ENCODE peak calls at places on chromosome X, in ten cellular contexts. C is GM23248, Z is adrenal gland, W is left lung, Q is neuronal stem cell, V is aorta, H is right cardiac atrium, K is body of pancreas, O is fibroblast of lung, Y is mesenchymal stem cell. J is an unnamed sample. For H3K4me1, the result is how much of the 10 kb centered on the place peaks cover.

GRCh38 chrX:115912372-115912897 is 258.1 kb upstream of the AGTR2 start:
- DNase-seq in V (no peak), Y (no peak), K (peak), H (no peak), W (no peak), Z (no peak), O (no peak), Q (no peak), C (peak), J (no peak)

GRCh38 chrX:155745792-155746191 is 133.0 kb upstream of the TMLHE start:
- DNase-seq in W (no peak), Y (peak), V (peak), Q (no peak), O (peak), Z (peak), C (peak), K (peak), H (no peak), J (no peak)

GRCh38 chrX:79161655-79162054 is 17.2 kb downstream of the GPR174 start:
- DNase-seq in V (no peak), W (no peak), H (no peak), Z (no peak), C (no peak), Q (no peak), Y (no peak), O (no peak), K (no peak), J (no peak)

GRCh38 chrX:134537179-134537945 is 77.4 kb downstream of the HPRT1 start:
- DNase-seq in Z (no peak), C (peak), O (peak), V (no peak), W (no peak), K (no peak), H (no peak), Q (no peak), Y (peak), J (no peak)

GRCh38 chrX:139831017-139831416 is 101.8 kb downstream of the ATP11C start:
- DNase-seq in H (no peak), Q (no peak), Z (no peak), K (no peak), Y (no peak), W (no peak), C (peak), V (no peak), O (no peak), J (no peak)

GRCh38 chrX:45485682-45486081 is 285.0 kb upstream of the DIPK2B start:
- DNase-seq in K (no peak), C (no peak), Z (no peak), H (no peak), O (no peak), Y (no peak), Q (no peak), V (no peak), W (no peak), J (no peak)

GRCh38 chrX:152893631-152894610 is 3.9 kb upstream of the ZNF185 start:
- DNase-seq in H (peak), C (no peak), K (no peak), W (no peak), Y (no peak), Z (no peak), O (no peak), V (no peak), Q (no peak), J (peak)

GRCh38 chrX:87338510-87338909 is 179.1 kb upstream of the KLHL4 start:
- DNase-seq in V (no peak), C (peak), Z (no peak), K (no peak), H (no peak), Y (peak), O (peak), Q (peak), W (no peak), J (no peak)

GRCh38 chrX:7925867-7926472 is 1.2 kb downstream of the PNPLA4 start:
- DNase-seq in O (peak), H (peak), Y (peak), V (peak), Q (peak), Z (peak), K (peak), C (peak), W (no peak), J (no peak)

GRCh38 chrX:2608638-2609430 is 82.3 kb upstream of the CD99 start:
- DNase-seq in W (peak), V (peak), H (peak), Y (peak), Q (peak), C (peak), K (peak), O (peak), Z (peak), J (peak)

GRCh38 chrX:131747173-131747572 is 203.3 kb downstream of the OR13H1 start:
- DNase-seq in K (peak), H (peak), C (no peak), W (no peak), Y (no peak), Q (no peak), O (no peak), V (peak), Z (no peak), J (no peak)

GRCh38 chrX:15334561-15334960 is 762 bp downstream of the PIGA start:
- DNase-seq in H (no peak), Q (no peak), Z (no peak), O (no peak), C (peak), K (peak), Y (peak), V (no peak), W (no peak), J (no peak)

GRCh38 chrX:10906861-10907260 is 204.3 kb upstream of the HCCS start:
- DNase-seq in Z (no peak), O (no peak), C (peak), Q (no peak), V (no peak), K (no peak), W (no peak), H (no peak), Y (no peak), J (no peak)

GRCh38 chrX:129108936-129109335 is 414.4 kb downstream of the SMARCA1 start:
- DNase-seq in O (no peak), V (no peak), H (no peak), Q (no peak), Y (no peak), K (no peak), Z (no peak), W (no peak), C (no peak), J (no peak)

GRCh38 chrX:102042706-102043325 is 82.7 kb upstream of the TCEAL2 start:
- DNase-seq in Y (no peak), V (no peak), K (no peak), O (no peak), H (no peak), W (no peak), C (peak), Z (no peak), Q (no peak), J (peak)

GRCh38 chrX:134469481-134469880 is 9.5 kb downstream of the HPRT1 start:
- DNase-seq in V (no peak), K (no peak), Z (no peak), C (peak), H (no peak), O (peak), Q (no peak), Y (peak), W (no peak), J (no peak)

GRCh38 chrX:108257556-108257955 is 166.0 kb downstream of the ATG4A start:
- DNase-seq in H (no peak), W (no peak), Z (no peak), Q (no peak), K (no peak), C (no peak), O (no peak), Y (no peak), V (no peak), J (no peak)

GRCh38 chrX:64843224-64843623 is 133.0 kb downstream of the ZC4H2 start:
- DNase-seq in Q (no peak), H (no peak), C (no peak), Z (no peak), O (no peak), W (no peak), Y (no peak), K (no peak), V (no peak), J (no peak)

GRCh38 chrX:27583976-27584375 is 6.2 kb upstream of the DCAF8L2 start:
- DNase-seq in H (no peak), V (no peak), C (no peak), W (no peak), K (no peak), Y (peak), Z (no peak), Q (no peak), O (peak), J (no peak)

GRCh38 chrX:53287493-53288138 is 6.2 kb upstream of the IQSEC2 start:
- DNase-seq in V (peak), W (no peak), Q (no peak), Z (peak), H (peak), Y (peak), C (peak), K (peak), O (peak), J (peak)

GRCh38 chrX:131675596-131676194 is 131.8 kb downstream of the OR13H1 start:
- DNase-seq in Z (no peak), C (peak), Y (peak), H (no peak), O (peak), K (no peak), W (no peak), V (no peak), Q (peak), J (no peak)

GRCh38 chrX:55161581-55161980 is 58.6 kb upstream of the PAGE5 start:
- DNase-seq in C (peak), W (no peak), Z (peak), H (no peak), Q (peak), Y (no peak), O (peak), V (no peak), K (no peak), J (no peak)

GRCh38 chrX:41688835-41689234 is at the start of gene GPR34:
- DNase-seq in O (no peak), H (no peak), Q (no peak), V (no peak), W (no peak), K (no peak), Z (no peak), Y (no peak), C (no peak), J (no peak)

GRCh38 chrX:261167-261857 is 19.9 kb upstream of the PLCXD1 start:
- DNase-seq in H (peak), W (peak), K (no peak), Q (no peak), O (peak), V (no peak), C (no peak), Z (no peak), Y (peak), J (peak)

GRCh38 chrX:38154818-38155217 is 65.9 kb downstream of the SRPX start:
- DNase-seq in H (no peak), O (peak), V (no peak), Y (no peak), K (no peak), Q (no peak), Z (no peak), C (peak), W (no peak), J (no peak)

GRCh38 chrX:3066555-3066954 is 25.3 kb downstream of the ARSF start:
- DNase-seq in Q (no peak), Y (peak), Z (peak), K (peak), C (peak), W (no peak), H (no peak), O (no peak), V (no peak), J (no peak)

GRCh38 chrX:35351795-35352483 is 409.3 kb downstream of the FAM47B start:
- DNase-seq in C (no peak), Q (no peak), K (peak), Z (no peak), O (no peak), V (no peak), Y (no peak), H (no peak), W (no peak), J (peak)

GRCh38 chrX:151870603-151871002 is 42.1 kb upstream of the MAGEA4 start:
- DNase-seq in O (peak), H (no peak), K (no peak), W (no peak), Q (no peak), Y (peak), V (no peak), C (peak), Z (peak), J (no peak)

GRCh38 chrX:71604141-71604540 is 14.2 kb downstream of the CXCR3 start:
- DNase-seq in Q (no peak), C (peak), Y (peak), W (no peak), H (no peak), O (no peak), V (no peak), Z (no peak), K (no peak), J (no peak)

GRCh38 chrX:149939271-149940014 is 1.2 kb upstream of the EOLA2 start:
- DNase-seq in Y (peak), V (peak), K (peak), Q (peak), W (peak), O (peak), C (peak), H (peak), Z (peak), J (peak)

GRCh38 chrX:119552508-119552907 is 12.7 kb downstream of the STEEP1 start:
- DNase-seq in W (no peak), V (no peak), Z (no peak), C (peak), Y (no peak), H (no peak), K (no peak), Q (no peak), O (peak), J (no peak)

GRCh38 chrX:96770315-96770714 is 85.7 kb downstream of the DIAPH2 start:
- DNase-seq in C (peak), O (peak), K (no peak), V (no peak), W (no peak), H (no peak), Q (no peak), Y (peak), Z (no peak), J (no peak)

GRCh38 chrX:73977542-73978169 is 326.3 kb upstream of the ZCCHC13 start:
- DNase-seq in H (no peak), K (no peak), O (no peak), Y (peak), C (no peak), W (no peak), V (no peak), Q (no peak), Z (no peak), J (no peak)
- H3K27ac ChIP-seq in H (no peak), K (no peak), O (no peak), Y (no peak), C (no peak), W (no peak), V (no peak), Q (no peak), Z (no peak), J (no peak)

GRCh38 chrX:110304371-110304770 is 13.5 kb downstream of the AMMECR1 start:
- DNase-seq in K (no peak), Q (no peak), O (no peak), Y (no peak), C (no peak), V (no peak), W (no peak), H (no peak), Z (no peak), J (no peak)
- H3K4me1 ChIP-seq in K (under half), Q (under half), O (under half), Y (under half), C (under half), V (under half), W (under half), H (under half), Z (under half), J (under half)

DNA sequence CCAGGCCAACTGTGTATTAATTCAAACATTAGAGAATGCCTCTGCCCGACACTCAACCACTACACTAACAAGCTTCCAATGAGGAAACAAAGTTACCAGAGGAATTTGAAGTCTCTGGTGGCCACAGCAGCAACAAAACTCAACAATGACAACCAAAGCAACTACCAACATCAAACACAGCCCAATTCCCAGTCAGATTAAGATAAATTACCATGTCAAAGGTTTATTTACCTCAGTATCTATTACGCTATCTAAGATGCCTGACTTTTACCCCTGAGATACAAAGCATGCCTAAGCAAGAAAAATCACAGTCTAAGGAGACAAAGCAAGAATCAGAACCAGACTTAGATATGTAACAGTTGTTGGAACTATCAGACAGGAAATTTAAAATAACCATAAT is 230.1 kb upstream of the FTHL17 start:
- DNase-seq in Y (no peak), Z (no peak), W (no peak), H (no peak), Q (no peak), V (no peak), O (no peak), K (no peak), C (no peak), J (no peak)
- H3K27ac ChIP-seq in Y (no peak), Z (no peak), W (no peak), H (no peak), Q (no peak), V (no peak), O (no peak), K (no peak), C (no peak), J (no peak)

GRCh38 chrX:23901065-23901464 is 6.7 kb downstream of the APOO start:
- DNase-seq in Y (peak), W (no peak), O (peak), H (no peak), Z (no peak), V (no peak), C (peak), K (no peak), Q (no peak), J (no peak)

GRCh38 chrX:23907106-23907495 is 637 bp downstream of the APOO start:
- DNase-seq in K (no peak), Z (no peak), Q (no peak), H (no peak), W (no peak), Y (no peak), C (no peak), V (no peak), O (no peak), J (no peak)

GRCh38 chrX:23902419-23902818 is 5.3 kb downstream of the APOO start:
- DNase-seq in H (no peak), W (no peak), V (no peak), C (peak), O (peak), K (no peak), Y (peak), Q (no peak), Z (no peak), J (no peak)

GRCh38 chrX:23901805-23902204 is 5.9 kb downstream of the APOO start:
- DNase-seq in C (peak), Y (peak), W (no peak), O (peak), Z (peak), H (no peak), K (peak), V (no peak), Q (peak), J (no peak)

GRCh38 chrX:23904096-23904495 is 3.6 kb downstream of the APOO start:
- DNase-seq in V (no peak), O (no peak), C (no peak), Y (peak), Q (no peak), W (no peak), Z (no peak), K (no peak), H (no peak), J (no peak)
- H3K4me1 ChIP-seq in V (under half), O (under half), C (under half), Y (under half), Q (under half), W (under half), Z (under half), K (under half), H (under half), J (under half)

GRCh38 chrX:18676470-18676869 is 4.6 kb upstream of the RS1 start:
- DNase-seq in W (no peak), Q (peak), O (no peak), V (no peak), H (no peak), K (peak), C (no peak), Y (peak), Z (no peak), J (no peak)

GRCh38 chrX:18676050-18676449 is 4.1 kb upstream of the RS1 start:
- DNase-seq in Z (no peak), V (no peak), H (no peak), C (no peak), O (no peak), K (no peak), W (no peak), Y (no peak), Q (no peak), J (no peak)

GRCh38 chrX:18674788-18675735 is 3.2 kb upstream of the RS1 start:
- DNase-seq in Q (peak), K (peak), Z (peak), Y (peak), O (peak), H (peak), C (peak), V (peak), W (peak), J (peak)

GRCh38 chrX:18672008-18672407 is at the start of gene RS1:
- DNase-seq in C (no peak), K (no peak), Z (no peak), O (no peak), V (no peak), H (no peak), W (no peak), Y (no peak), Q (no peak), J (no peak)

DNA sequence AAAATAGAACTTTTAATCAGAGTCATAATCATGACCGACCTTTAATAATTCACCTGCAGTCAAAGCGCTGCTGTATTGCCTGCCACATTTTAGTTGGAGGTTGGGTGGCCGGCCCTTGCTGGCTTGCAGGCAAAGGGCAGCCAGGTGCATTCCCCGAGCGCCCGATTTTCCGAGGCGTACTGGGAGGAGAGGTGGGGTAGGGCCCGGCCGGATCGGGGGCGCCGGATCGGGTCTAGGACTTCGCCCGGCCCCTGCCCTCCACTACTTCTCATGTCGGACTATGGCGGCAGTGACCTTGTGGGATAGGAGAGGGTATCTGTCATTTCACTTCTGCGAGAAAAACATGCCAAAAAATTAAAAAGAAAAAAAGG is 2.5 kb upstream of the RS1 start:
- DNase-seq in H (peak), C (no peak), Y (peak), K (peak), Z (peak), W (peak), O (no peak), V (peak), Q (peak), J (no peak)
- H3K27ac ChIP-seq in H (peak), C (no peak), Y (no peak), K (peak), Z (peak), W (peak), O (no peak), V (no peak), Q (no peak), J (no peak)

DNA sequence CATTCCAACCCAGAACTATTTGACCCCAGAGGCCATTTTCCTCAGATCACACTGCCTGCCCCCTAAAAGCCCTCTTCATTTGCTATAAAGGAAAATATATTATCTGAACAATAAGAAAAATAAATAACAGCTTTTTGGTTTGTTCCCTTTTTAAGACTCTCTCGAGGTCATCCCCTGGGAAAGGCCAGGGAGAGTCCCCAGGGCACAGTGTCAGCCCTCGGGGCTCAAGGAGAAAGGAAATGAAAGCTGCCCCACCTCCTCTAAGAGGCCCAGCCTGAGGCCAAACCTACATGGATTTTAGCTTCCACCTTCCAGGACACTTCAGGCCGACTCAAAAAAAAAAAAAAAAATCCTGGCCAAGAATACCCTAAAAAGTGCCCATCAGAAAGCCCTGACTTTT is 97.6 kb downstream of the SH3KBP1 start:
- DNase-seq in Z (no peak), Q (no peak), W (no peak), V (no peak), C (no peak), Y (no peak), O (no peak), K (no peak), H (no peak), J (no peak)
- H3K4me1 ChIP-seq in Z (under half), Q (under half), W (under half), V (under half), C (under half), Y (under half), O (under half), K (under half), H (under half), J (under half)

DNA sequence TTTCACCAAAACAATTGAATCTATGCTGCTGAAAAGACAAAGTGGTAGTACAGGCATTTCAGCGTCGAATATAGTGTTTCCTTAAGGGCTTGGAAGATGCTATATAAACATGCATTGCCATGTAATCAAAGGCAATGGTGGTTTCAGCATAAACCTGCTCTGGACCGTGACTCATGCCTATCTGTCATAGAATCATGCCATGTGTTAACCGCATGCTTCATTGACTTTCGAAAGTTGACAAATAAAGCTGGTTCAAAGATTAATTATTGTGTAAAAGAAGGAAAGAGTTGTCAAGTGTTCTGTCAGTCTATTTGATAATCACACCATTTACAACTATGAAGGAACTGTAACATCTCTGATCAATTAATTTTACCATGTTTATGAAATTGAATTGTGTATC is 83.2 kb downstream of the FUNDC1 start:
- DNase-seq in V (no peak), Z (no peak), W (no peak), Q (no peak), C (peak), Y (no peak), K (no peak), O (peak), H (no peak), J (no peak)
- H3K27ac ChIP-seq in V (no peak), Z (no peak), W (no peak), Q (no peak), C (no peak), Y (no peak), K (no peak), O (no peak), H (no peak), J (no peak)

J was measured in kidney.